ENCODE peak calls at places on chromosomes 7 and 10, in six cellular contexts. Y is dermis blood vessel endothelial cell; H is stimulated activated CD8-positive, alpha-beta memory T cell treated with anti-CD3 and anti-CD28 coated beads, Interleukin-12 subunit alpha, Interleukin-12 subunit beta, amount 100 ng/mL, for 4 hours; E is chondrocyte; M is activated T-helper 2 cell treated with anti-CD3 and anti-CD28 coated beads, Interferon-gamma antibody, Interleukin-2, Interleukin-4, amounts not matched to agents 10 μg/mL and 5 μg/mL and 100 μg/mL, durations not matched to agents 14 hours and 24 hours and 36 hours; Z is HCT116. S is an unnamed sample.

GRCh38 chr10:69866688-69867461 is 65.2 kb downstream of the COL13A1 start:
- DNase-seq in Y (peak), H (no peak), E (no peak), M (no peak), Z (peak), S (no peak)

GRCh38 chr10:49362596-49363260 is 33.2 kb downstream of the DRGX start:
- DNase-seq in Y (no peak), H (no peak), E (no peak), M (no peak), Z (no peak), S (no peak)

GRCh38 chr10:114931072-114931679 is 6.8 kb upstream of the TRUB1 start:
- DNase-seq in Y (no peak), H (no peak), E (no peak), M (no peak), Z (no peak), S (no peak)

GRCh38 chr7:3215624-3216585 is 85.1 kb upstream of the SDK1 start:
- DNase-seq in Y (no peak), H (no peak), E (no peak), M (no peak), Z (no peak), S (no peak)

GRCh38 chr7:80841566-80842478 is 77.0 kb downstream of the SEMA3C start:
- DNase-seq in Y (no peak), H (no peak), E (no peak), M (no peak), Z (no peak), S (no peak)

GRCh38 chr7:122148878-122149277 is 4.8 kb upstream of the AASS start:
- DNase-seq in Y (no peak), H (no peak), E (no peak), M (no peak), Z (no peak), S (no peak)

GRCh38 chr7:108570146-108570755 is 577 bp downstream of the DNAJB9 start:
- DNase-seq in Y (peak), H (peak), E (no peak), M (peak), Z (peak), S (no peak)

GRCh38 chr7:157753713-157754415 is 417.1 kb downstream of the DNAJB6 start:
- DNase-seq in Y (no peak), H (no peak), E (peak), M (no peak), Z (no peak), S (no peak)

GRCh38 chr7:156988605-156989185 is 21.8 kb downstream of the MNX1 start:
- DNase-seq in Y (no peak), H (no peak), E (no peak), M (no peak), Z (no peak), S (no peak)

GRCh38 chr7:99730992-99731391 is 4.0 kb downstream of the CYP3A7 start:
- DNase-seq in Y (no peak), H (no peak), E (no peak), M (no peak), Z (no peak), S (no peak)

GRCh38 chr10:115829501-115830215 is 443.3 kb downstream of the GFRA1 start:
- DNase-seq in Y (peak), H (no peak), E (no peak), M (no peak), Z (no peak), S (no peak)

GRCh38 chr10:21230219-21230618 is 295.3 kb downstream of the SKIDA1 start:
- DNase-seq in Y (no peak), H (no peak), E (no peak), M (no peak), Z (no peak), S (no peak)

GRCh38 chr10:3126741-3127342 is 45.7 kb downstream of the PITRM1 start:
- DNase-seq in Y (no peak), H (no peak), E (no peak), M (no peak), Z (no peak), S (no peak)

GRCh38 chr10:88731296-88731695 is 25.2 kb downstream of the LIPK start:
- DNase-seq in Y (no peak), H (no peak), E (no peak), M (no peak), Z (no peak), S (peak)

GRCh38 chr10:525565-526315 is 163.7 kb downstream of the DIP2C start:
- DNase-seq in Y (no peak), H (no peak), E (peak), M (no peak), Z (no peak), S (peak)

GRCh38 chr7:141462958-141463357 is 88.3 kb upstream of the AGK start:
- DNase-seq in Y (no peak), H (no peak), E (no peak), M (no peak), Z (no peak), S (no peak)

GRCh38 chr7:50391386-50391785 is 58.8 kb downstream of the FIGNL1 start:
- DNase-seq in Y (no peak), H (no peak), E (no peak), M (no peak), Z (no peak), S (no peak)

GRCh38 chr10:49679480-49679893 is at the start of gene C10orf53:
- DNase-seq in Y (peak), H (no peak), E (no peak), M (peak), Z (no peak), S (no peak)

GRCh38 chr10:34403512-34403911 is 411.6 kb downstream of the PARD3 start:
- DNase-seq in Y (no peak), H (no peak), E (no peak), M (no peak), Z (no peak), S (no peak)